ENCODE peak calls at places on chromosomes 3 and 15, in four cellular contexts. U is K562, A is HCT116, J is HepG2. I is an unnamed sample.

GRCh38 chr15:52078876-52079700 is 33.5 kb downstream of the BCL2L10 start:
- DNase-seq in U (peak), A (peak), J (peak), I (peak)

GRCh38 chr3:71389911-71390573 is 193.5 kb downstream of the FOXP1 start:
- DNase-seq in U (no peak), A (no peak), J (peak), I (no peak)

GRCh38 chr3:139329364-139329850 is 14.4 kb upstream of the MRPS22 start:
- DNase-seq in U (peak), A (peak), J (peak), I (peak)

GRCh38 chr3:157310329-157311065 is 126.2 kb upstream of the PTX3 start:
- DNase-seq in U (no peak), A (no peak), J (no peak), I (no peak)

GRCh38 chr3:112109313-112109712 is 23.1 kb downstream of the C3orf52 start:
- DNase-seq in U (no peak), A (no peak), J (peak), I (no peak)

GRCh38 chr3:174403831-174404230 is 455.3 kb upstream of the NAALADL2 start:
- DNase-seq in U (no peak), A (no peak), J (no peak), I (no peak)

GRCh38 chr3:188264231-188265213 is 110.6 kb downstream of the LPP start:
- DNase-seq in U (no peak), A (no peak), J (peak), I (no peak)

GRCh38 chr15:57640935-57641682 is 49.4 kb downstream of the MYZAP start:
- DNase-seq in U (peak), A (no peak), J (peak), I (peak)

GRCh38 chr3:37892917-37893595 is 31.4 kb downstream of the CTDSPL start:
- DNase-seq in U (no peak), A (no peak), J (peak), I (peak)

GRCh38 chr3:197171481-197172067 is 126.8 kb downstream of the DLG1 start:
- DNase-seq in U (no peak), A (no peak), J (no peak), I (peak)

GRCh38 chr3:185309309-185309708 is 53.6 kb upstream of the MAP3K13 start:
- DNase-seq in U (no peak), A (no peak), J (peak), I (no peak)

GRCh38 chr15:88982304-88982945 is 69.2 kb upstream of the MFGE8 start:
- DNase-seq in U (no peak), A (no peak), J (no peak), I (peak)

GRCh38 chr3:191702121-191702520 is 241.2 kb downstream of the PYDC2 start:
- DNase-seq in U (no peak), A (no peak), J (no peak), I (peak)

GRCh38 chr3:167852216-167852615 is 116.7 kb downstream of the SERPINI1 start:
- DNase-seq in U (no peak), A (no peak), J (no peak), I (no peak)

GRCh38 chr3:113153499-113154107 is 57.8 kb upstream of the BOC start:
- DNase-seq in U (no peak), A (no peak), J (no peak), I (no peak)

GRCh38 chr3:6119367-6119766 is 741.5 kb upstream of the GRM7 start:
- DNase-seq in U (no peak), A (no peak), J (no peak), I (no peak)

GRCh38 chr15:39785806-39786205 is 3.2 kb upstream of the FSIP1 start:
- DNase-seq in U (no peak), A (no peak), J (no peak), I (no peak)

GRCh38 chr15:55224892-55225291 is 28.2 kb upstream of the RSL24D1 start:
- DNase-seq in U (no peak), A (no peak), J (no peak), I (no peak)

GRCh38 chr3:17399586-17399985 is 342.8 kb downstream of the TBC1D5 start:
- DNase-seq in U (no peak), A (no peak), J (no peak), I (no peak)

GRCh38 chr3:180277036-180277435 is 240.3 kb upstream of the PEX5L start:
- DNase-seq in U (no peak), A (no peak), J (peak), I (no peak)

GRCh38 chr3:113844622-113845222 is 6.1 kb downstream of the GRAMD1C start:
- DNase-seq in U (no peak), A (no peak), J (peak), I (peak)

DNA sequence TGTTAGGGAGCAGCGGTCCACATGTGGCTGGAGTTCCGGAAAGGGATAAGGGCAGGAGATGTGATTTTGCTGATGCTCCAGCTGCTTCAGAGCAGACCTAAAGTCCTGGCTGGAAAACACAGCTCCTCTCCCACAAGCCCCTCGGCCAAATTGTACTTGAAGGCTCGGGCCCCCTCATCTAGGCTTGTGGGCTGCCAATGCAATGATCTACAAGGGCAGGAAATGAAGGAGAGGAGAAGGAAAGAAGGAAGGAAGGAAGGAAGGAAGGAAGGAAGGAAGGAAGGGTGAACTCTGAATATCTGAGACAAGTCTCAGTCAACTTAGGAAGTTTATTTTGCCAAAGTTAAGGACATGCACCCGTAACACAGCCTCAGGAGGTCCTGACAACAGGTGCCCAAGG is 211.3 kb upstream of the TLE3 start:
- DNase-seq in U (no peak), A (no peak), J (no peak), I (no peak)
- TF ChIP-seq ELF1 in U (no peak), A (no peak), J (no peak), I (no peak)

GRCh38 chr15:90060797-90061196 is 41.5 kb downstream of the IDH2 start:
- DNase-seq in U (no peak), A (no peak), J (no peak), I (no peak)
- TF ChIP-seq ELF1 in U (no peak), A (no peak), J (no peak), I (no peak)

DNA sequence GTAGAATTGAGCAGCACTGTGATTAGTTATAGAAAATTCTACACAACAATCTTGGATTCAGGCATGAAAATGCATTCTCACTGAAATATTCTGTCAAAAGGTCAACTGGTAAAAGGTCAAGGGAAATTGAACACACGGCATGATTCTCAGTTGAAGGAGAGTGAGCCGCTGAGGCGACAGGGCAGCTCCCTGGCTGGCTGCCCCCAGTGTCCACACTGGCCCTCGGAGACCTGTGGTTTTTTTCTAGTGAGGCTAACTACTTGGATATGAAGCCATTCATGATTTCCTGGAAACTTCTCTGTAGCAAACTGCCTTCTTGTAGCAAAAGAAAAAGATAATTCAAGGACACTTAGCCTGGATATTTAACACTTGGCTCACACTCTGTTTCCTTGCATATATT is 37.2 kb downstream of the AADACL2 start:
- DNase-seq in U (no peak), A (no peak), J (peak), I (no peak)
- TF ChIP-seq ELF1 in U (no peak), A (no peak), J (no peak), I (no peak)

GRCh38 chr15:80785811-80786354 is 6.7 kb downstream of the CEMIP start:
- DNase-seq in U (no peak), A (no peak), J (no peak), I (no peak)
- TF ChIP-seq ELF1 in U (no peak), A (no peak), J (no peak), I (no peak)

GRCh38 chr15:44646460-44646859 is 17.0 kb downstream of the SPG11 start:
- DNase-seq in U (no peak), A (no peak), J (no peak), I (no peak)
- TF ChIP-seq ELF1 in U (no peak), A (no peak), J (no peak), I (no peak)

GRCh38 chr3:4778119-4778518 is 201.1 kb upstream of the BHLHE40 start:
- DNase-seq in U (no peak), A (no peak), J (no peak), I (no peak)

GRCh38 chr3:4774531-4774930 is 204.7 kb upstream of the BHLHE40 start:
- DNase-seq in U (no peak), A (no peak), J (no peak), I (no peak)

GRCh38 chr3:4776399-4776979 is 202.7 kb upstream of the BHLHE40 start:
- DNase-seq in U (no peak), A (no peak), J (no peak), I (no peak)

GRCh38 chr3:4778740-4779139 is 200.5 kb upstream of the BHLHE40 start:
- DNase-seq in U (no peak), A (no peak), J (no peak), I (no peak)

DNA sequence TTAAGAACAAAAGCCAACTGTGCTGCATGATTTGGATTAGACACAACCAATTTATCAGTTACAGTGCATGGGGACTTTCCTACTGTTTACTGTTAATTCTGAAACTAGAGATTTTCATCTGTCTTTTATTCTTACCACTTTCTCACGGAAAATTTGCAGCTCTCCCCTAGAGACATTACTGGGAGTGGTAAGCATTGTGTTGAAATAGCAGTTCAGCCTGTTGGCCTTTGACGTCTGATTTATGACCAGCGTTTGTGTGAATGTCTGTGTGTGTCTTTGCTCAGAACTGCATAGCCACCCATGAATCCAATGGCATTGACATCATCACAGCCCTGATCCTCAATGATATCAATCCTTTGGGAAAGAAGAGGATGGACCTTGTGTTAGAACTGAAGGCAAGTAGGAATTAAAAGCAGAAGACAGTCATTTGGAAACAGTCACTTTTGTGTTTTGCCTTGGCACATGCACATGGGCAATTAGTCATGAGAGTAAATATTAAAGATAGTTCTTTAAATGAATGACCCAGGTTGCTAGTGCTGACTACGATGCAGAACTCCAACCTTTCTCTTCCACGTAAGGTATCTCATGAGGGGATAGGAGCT is 202.2 kb upstream of the BHLHE40 start:
- DNase-seq in U (no peak), A (no peak), J (no peak), I (no peak)
- TF ChIP-seq ELF1 in U (no peak), A (no peak), J (no peak), I (no peak)

DNA sequence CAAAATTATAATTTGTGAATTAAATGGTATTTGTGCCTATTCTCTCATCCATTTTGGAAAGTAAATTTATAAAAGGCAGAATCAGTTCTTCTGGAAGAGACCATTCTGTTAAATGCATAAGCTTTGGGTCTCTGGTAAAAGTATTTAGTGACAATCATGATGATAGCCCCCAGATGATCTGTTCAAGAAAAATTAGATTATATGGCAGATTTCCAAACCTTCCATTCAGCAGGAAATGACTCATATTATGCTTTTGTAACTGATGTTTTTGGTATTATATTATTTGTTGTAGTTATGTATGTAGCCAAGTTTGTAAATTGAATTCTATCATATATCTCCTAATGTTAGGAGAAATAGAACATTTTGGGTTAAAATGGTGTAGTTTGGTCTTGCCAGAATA is 340.8 kb upstream of the DPH6 start:
- DNase-seq in U (no peak), A (no peak), J (no peak), I (peak)
- TF ChIP-seq ELF1 in U (no peak), A (no peak), J (no peak), I (no peak)

GRCh38 chr3:73716418-73716817 is 91.7 kb upstream of the PDZRN3 start:
- DNase-seq in U (no peak), A (no peak), J (no peak), I (no peak)
- TF ChIP-seq ELF1 in U (no peak), A (no peak), J (no peak), I (no peak)

GRCh38 chr3:85576091-85576690 is 617.4 kb downstream of the CADM2 start:
- DNase-seq in U (peak), A (peak), J (peak), I (peak)
- TF ChIP-seq ELF1 in U (no peak), A (no peak), J (no peak), I (no peak)

I was measured in SK-N-SH.